ENCODE peak calls at places on chromosomes 16 and 17, in five cellular contexts. E is HL-60; S is breast epithelium; D is iPS DF 6.9; G is CD8-positive, alpha-beta memory T cell. Z is an unnamed sample.

GRCh38 chr16:24543949-24544348 is 4.6 kb downstream of the RBBP6 start:
- DNase-seq in S (no peak), G (no peak), E (no peak), D (no peak), Z (no peak)

GRCh38 chr17:27282054-27282501 is 11.8 kb upstream of the WSB1 start:
- DNase-seq in D (no peak), S (no peak), G (no peak), E (peak), Z (no peak)

GRCh38 chr16:47779201-47780016 is 318.3 kb downstream of the PHKB start:
- DNase-seq in E (no peak), G (no peak), D (no peak), S (no peak), Z (no peak)

GRCh38 chr16:15954814-15955151 is 5.4 kb downstream of the ABCC1 start:
- DNase-seq in D (no peak), G (no peak), E (no peak), S (no peak), Z (no peak)

GRCh38 chr17:1880851-1881630 is 51.2 kb downstream of the RPA1 start:
- DNase-seq in D (no peak), S (no peak), E (no peak), G (no peak), Z (no peak)

GRCh38 chr17:3526971-3527370 is 30.6 kb downstream of the TRPV3 start:
- DNase-seq in G (peak), E (no peak), D (no peak), S (no peak), Z (no peak)

GRCh38 chr16:79871906-79872305 is 271.4 kb upstream of the MAF start:
- DNase-seq in D (no peak), E (no peak), S (no peak), G (no peak), Z (no peak)

GRCh38 chr16:75219838-75220237 is 1.1 kb downstream of the CTRB1 start:
- DNase-seq in S (no peak), E (no peak), G (no peak), D (no peak), Z (no peak)

GRCh38 chr17:76468634-76469010 is 1.2 kb downstream of the AANAT start:
- DNase-seq in G (no peak), D (no peak), S (no peak), E (no peak), Z (no peak)

GRCh38 chr17:40311575-40311974 is 2.6 kb downstream of the RARA start:
- DNase-seq in G (no peak), E (no peak), S (peak), D (no peak), Z (no peak)

GRCh38 chr17:82974136-82974952 is 105.1 kb upstream of the METRNL start:
- DNase-seq in D (no peak), G (no peak), E (no peak), S (no peak), Z (no peak)

GRCh38 chr16:78571434-78571833 is 472.0 kb downstream of the WWOX start:
- DNase-seq in E (no peak), S (no peak), D (no peak), G (no peak), Z (no peak)

GRCh38 chr17:71438631-71439146 is 682.1 kb upstream of the SOX9 start:
- DNase-seq in S (no peak), G (no peak), E (no peak), D (no peak), Z (peak)

GRCh38 chr17:77675411-77675810 is 283.1 kb upstream of the TNRC6C start:
- DNase-seq in D (no peak), S (no peak), G (no peak), E (no peak), Z (no peak)

GRCh38 chr16:14199624-14200023 is 128.5 kb downstream of the MRTFB start:
- DNase-seq in E (no peak), G (no peak), S (no peak), D (no peak), Z (no peak)

GRCh38 chr16:23941963-23942564 is 106.3 kb downstream of the PRKCB start:
- DNase-seq in E (no peak), S (no peak), G (no peak), D (no peak), Z (no peak)

GRCh38 chr16:75151798-75152197 is 3.5 kb downstream of the ZFP1 start:
- DNase-seq in G (no peak), S (no peak), D (no peak), E (no peak), Z (no peak)

GRCh38 chr17:17254026-17254425 is 17.1 kb upstream of the FLCN start:
- DNase-seq in S (no peak), D (no peak), G (no peak), E (no peak), Z (no peak)

GRCh38 chr17:41184480-41184961 is at the start of gene KRTAP4-1:
- DNase-seq in G (no peak), E (no peak), D (no peak), S (no peak), Z (no peak)

GRCh38 chr16:2250652-2251280 is 621 bp downstream of the ECI1 start:
- DNase-seq in S (no peak), E (no peak), D (no peak), G (no peak), Z (no peak)

GRCh38 chr16:28974007-28974436 is 556 bp upstream of the SPNS1 start:
- DNase-seq in G (no peak), E (peak), D (no peak), S (no peak), Z (no peak)

GRCh38 chr16:23999663-24000062 is 163.9 kb downstream of the PRKCB start:
- DNase-seq in G (no peak), D (no peak), S (no peak), E (no peak), Z (peak)

GRCh38 chr17:44086364-44087311 is 16.1 kb downstream of the G6PC3 start:
- DNase-seq in S (no peak), D (no peak), E (peak), G (peak), Z (peak)

GRCh38 chr17:3981455-3981854 is 17.2 kb upstream of the ATP2A3 start:
- DNase-seq in S (no peak), D (no peak), E (no peak), G (no peak), Z (no peak)

GRCh38 chr16:86018487-86018886 is 119.5 kb downstream of the IRF8 start:
- DNase-seq in G (no peak), S (no peak), E (peak), D (no peak), Z (no peak)

GRCh38 chr16:318628-319027 is 33.9 kb downstream of the AXIN1 start:
- DNase-seq in S (no peak), E (no peak), D (peak), G (no peak), Z (no peak)

GRCh38 chr17:81254955-81255717 is 16.0 kb downstream of the NDUFAF8 start:
- DNase-seq in S (peak), G (no peak), E (peak), D (no peak), Z (peak)

GRCh38 chr17:2777242-2777867 is 18.9 kb upstream of the RAP1GAP2 start:
- DNase-seq in G (no peak), E (no peak), D (no peak), S (no peak), Z (no peak)

GRCh38 chr17:82858376-82859126 is 18.7 kb upstream of the ZNF750 start:
- DNase-seq in E (no peak), S (no peak), D (no peak), G (peak), Z (no peak)

GRCh38 chr16:54193013-54193655 is 93.5 kb downstream of the IRX3 start:
- DNase-seq in E (no peak), D (no peak), G (no peak), S (no peak), Z (no peak)

GRCh38 chr17:19271751-19272357 is 34.7 kb downstream of the EPN2 start:
- DNase-seq in E (no peak), S (no peak), D (no peak), G (no peak), Z (no peak)

GRCh38 chr17:16013943-16014407 is 14.4 kb downstream of the TTC19 start:
- DNase-seq in D (no peak), E (no peak), S (no peak), G (no peak), Z (no peak)

DNA sequence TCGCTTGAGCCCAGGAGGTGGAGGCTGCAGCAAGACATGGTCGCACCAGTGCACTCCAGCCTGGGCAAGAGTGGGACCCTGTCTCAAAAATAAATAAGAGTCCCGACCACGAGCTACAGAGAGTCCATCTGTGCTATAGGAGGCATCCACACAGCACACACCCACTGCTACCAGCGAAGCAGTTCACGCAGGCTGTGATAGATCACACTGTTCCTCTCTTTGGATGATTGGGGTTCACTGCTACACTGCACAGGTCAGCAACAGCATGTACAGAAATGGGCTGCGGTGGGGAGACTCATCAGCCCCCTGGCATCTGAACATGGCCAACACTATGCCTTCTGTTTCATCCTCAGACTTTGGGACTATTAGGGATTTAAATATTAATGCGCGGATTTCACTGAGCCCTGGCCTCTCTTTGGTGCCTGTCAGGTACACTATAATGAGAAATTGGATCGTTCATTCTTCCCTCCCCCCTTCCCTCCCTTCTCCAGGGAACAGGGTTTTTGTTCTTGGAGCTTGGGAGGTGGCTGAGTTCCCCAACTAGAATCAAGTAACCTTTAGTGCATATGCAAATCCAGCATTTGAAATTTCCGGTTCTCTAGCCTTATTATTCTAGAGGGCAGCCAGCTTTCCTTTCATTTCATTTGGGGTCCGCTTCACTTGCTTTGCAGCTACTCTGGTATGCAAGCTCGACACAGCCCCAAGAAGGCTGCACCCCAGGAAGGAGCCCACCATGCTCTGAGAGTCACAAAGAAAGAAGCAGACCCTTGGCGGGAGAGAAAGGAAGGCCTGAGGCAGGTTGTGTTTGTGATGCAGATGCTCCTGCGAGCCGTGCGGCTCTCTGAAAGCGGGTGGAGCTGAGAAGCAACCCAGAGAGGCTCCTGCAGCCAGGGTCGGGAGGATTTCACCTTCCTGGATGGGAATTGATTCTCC is 34.1 kb downstream of the PMM2 start:
- DNase-seq in E (no peak), S (no peak), D (peak), G (no peak), Z (no peak)
- H3K27ac ChIP-seq in E (peak), S (no peak), D (peak), G (no peak), Z (no peak)

GRCh38 chr16:88705076-88705684 is 1.0 kb downstream of the RNF166 start:
- DNase-seq in E (no peak), D (no peak), S (no peak), G (peak), Z (no peak)
- H3K27ac ChIP-seq in E (peak), D (no peak), S (peak), G (peak), Z (no peak)

GRCh38 chr16:82192665-82193064 is 22.6 kb upstream of the MPHOSPH6 start:
- DNase-seq in D (no peak), S (no peak), G (no peak), E (peak), Z (peak)
- H3K27ac ChIP-seq in D (no peak), S (peak), G (no peak), E (peak), Z (peak)

GRCh38 chr17:21162394-21162775 is 35.6 kb downstream of the DHRS7B start:
- DNase-seq in G (no peak), D (no peak), S (no peak), E (no peak), Z (no peak)
- H3K27ac ChIP-seq in G (no peak), D (no peak), S (peak), E (no peak), Z (no peak)

GRCh38 chr16:84174396-84174795 is 12.5 kb downstream of the TAF1C start:
- DNase-seq in G (no peak), D (no peak), S (no peak), E (no peak), Z (no peak)
- H3K27ac ChIP-seq in G (no peak), D (no peak), S (no peak), E (no peak), Z (no peak)

DNA sequence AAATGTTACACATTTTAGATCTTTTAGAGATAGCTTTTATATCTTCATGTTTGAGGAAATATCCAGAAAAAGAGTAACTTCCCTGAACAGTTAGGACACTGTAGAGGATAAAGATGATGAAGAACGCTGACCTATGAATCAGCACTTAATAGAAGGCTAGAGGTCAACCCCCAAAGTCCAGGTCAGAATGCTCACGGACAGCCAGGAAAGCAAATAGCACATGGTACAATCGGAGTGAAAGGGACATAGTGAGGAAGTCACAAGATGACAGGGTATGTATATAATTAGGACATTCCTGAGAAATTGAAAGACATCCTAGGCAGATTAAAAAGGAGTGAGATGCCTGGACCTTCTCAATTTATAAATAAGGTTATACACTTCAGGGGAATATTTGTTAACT is 55.1 kb upstream of the CNTNAP4 start:
- DNase-seq in S (no peak), E (no peak), D (no peak), G (no peak), Z (no peak)
- H3K27ac ChIP-seq in S (no peak), E (no peak), D (no peak), G (no peak), Z (no peak)